ENCODE peak calls at places on chromosomes 5 and 9, in nine cellular contexts. H is NCI-H2081; I is stimulated activated CD8-positive, alpha-beta memory T cell treated with anti-CD3 and anti-CD28 coated beads, Interleukin-12 subunit alpha, Interleukin-12 subunit beta, amount 100 ng/mL, for 1 hour; B is sciatic nerve; E is omental fat pad; N is NCI-H2029; P is left ventricle myocardium inferior; Z is LoVo; D is fibroblast of mammary gland. O is an unnamed sample.

GRCh38 chr5:97266576-97266975 is 83.5 kb upstream of the RIOK2 start:
- DNase-seq in H (no peak), I (no peak), B (peak), E (no peak), N (no peak), P (peak), Z (no peak), D (peak), O (no peak)

GRCh38 chr9:135963938-135964337 is 2.8 kb upstream of the UBAC1 start:
- DNase-seq in H (no peak), I (no peak), B (no peak), E (no peak), N (no peak), P (no peak), Z (no peak), D (no peak), O (no peak)

GRCh38 chr5:170691623-170692022 is 91.9 kb upstream of the GABRP start:
- DNase-seq in H (no peak), I (no peak), B (no peak), E (no peak), N (no peak), P (no peak), Z (no peak), D (no peak), O (no peak)

GRCh38 chr5:32522429-32523143 is 62.8 kb upstream of the SUB1 start:
- DNase-seq in H (no peak), I (no peak), B (no peak), E (no peak), N (no peak), P (no peak), Z (no peak), D (peak), O (peak)

GRCh38 chr9:33734911-33735310 is 60.5 kb upstream of the PRSS3 start:
- DNase-seq in H (no peak), I (no peak), B (no peak), E (no peak), N (no peak), P (no peak), Z (peak), D (no peak), O (no peak)

GRCh38 chr5:74693176-74693575 is 8.1 kb downstream of the HEXB start:
- DNase-seq in H (no peak), I (no peak), B (no peak), E (no peak), N (no peak), P (no peak), Z (no peak), D (peak), O (no peak)

GRCh38 chr5:134053840-134054338 is 49.1 kb upstream of the VDAC1 start:
- DNase-seq in H (peak), I (no peak), B (no peak), E (no peak), N (no peak), P (no peak), Z (peak), D (no peak), O (no peak)

GRCh38 chr9:136193891-136194279 is 11.0 kb downstream of the LHX3 start:
- DNase-seq in H (no peak), I (no peak), B (no peak), E (no peak), N (no peak), P (no peak), Z (no peak), D (no peak), O (no peak)

GRCh38 chr5:123086376-123087055 is 2.5 kb upstream of the PRDM6 start:
- DNase-seq in H (no peak), I (no peak), B (no peak), E (no peak), N (no peak), P (no peak), Z (no peak), D (no peak), O (no peak)

GRCh38 chr5:15452780-15453179 is 47.2 kb upstream of the FBXL7 start:
- DNase-seq in H (no peak), I (no peak), B (no peak), E (no peak), N (no peak), P (no peak), Z (no peak), D (no peak), O (peak)

GRCh38 chr5:67693956-67694564 is 497.5 kb upstream of the CD180 start:
- DNase-seq in H (no peak), I (no peak), B (peak), E (no peak), N (no peak), P (peak), Z (no peak), D (peak), O (peak)

GRCh38 chr9:2271426-2271825 is 256.3 kb downstream of the SMARCA2 start:
- DNase-seq in H (no peak), I (no peak), B (no peak), E (no peak), N (peak), P (peak), Z (no peak), D (peak), O (no peak)

GRCh38 chr5:56818409-56819026 is 3.2 kb downstream of the MAP3K1 start:
- DNase-seq in H (no peak), I (no peak), B (no peak), E (no peak), N (no peak), P (no peak), Z (no peak), D (peak), O (peak)

GRCh38 chr5:130272837-130273236 is 368.6 kb downstream of the CHSY3 start:
- DNase-seq in H (no peak), I (no peak), B (no peak), E (no peak), N (no peak), P (no peak), Z (no peak), D (no peak), O (no peak)

GRCh38 chr9:133341369-133342082 is 5.5 kb upstream of the SURF6 start:
- DNase-seq in H (no peak), I (no peak), B (no peak), E (no peak), N (no peak), P (peak), Z (no peak), D (no peak), O (no peak)

GRCh38 chr9:673966-674526 is 167.5 kb upstream of the DMRT1 start:
- DNase-seq in H (no peak), I (no peak), B (no peak), E (no peak), N (no peak), P (no peak), Z (no peak), D (no peak), O (no peak)

GRCh38 chr9:131732061-131732526 is 7.8 kb downstream of the RAPGEF1 start:
- DNase-seq in H (peak), I (no peak), B (no peak), E (no peak), N (peak), P (no peak), Z (no peak), D (peak), O (no peak)

GRCh38 chr5:151534345-151534744 is 56.8 kb downstream of the FAT2 start:
- DNase-seq in H (no peak), I (no peak), B (no peak), E (no peak), N (no peak), P (no peak), Z (no peak), D (no peak), O (no peak)

GRCh38 chr5:79547429-79547822 is 33.5 kb upstream of the HOMER1 start:
- DNase-seq in H (no peak), I (no peak), B (no peak), E (no peak), N (peak), P (no peak), Z (no peak), D (no peak), O (no peak)

GRCh38 chr9:98960409-98960808 is 16.7 kb downstream of the COL15A1 start:
- DNase-seq in H (no peak), I (no peak), B (no peak), E (no peak), N (no peak), P (no peak), Z (no peak), D (no peak), O (no peak)

GRCh38 chr5:91129748-91130147 is 253.4 kb downstream of the ARRDC3 start:
- DNase-seq in H (no peak), I (no peak), B (no peak), E (no peak), N (no peak), P (no peak), Z (no peak), D (no peak), O (no peak)